ENCODE peak calls at places on chromosomes 16 and 17, in ten cellular contexts. One of them, this sample, is unnamed.

GRCh38 chr17:76139801-76140660 is 1.0 kb downstream of the FOXJ1 start:
- DNase-seq in spleen: peak
- DNase-seq in sigmoid colon: no peak
- DNase-seq in A549: no peak
- DNase-seq in heart left ventricle: no peak
- DNase-seq in IMR-90: no peak
- DNase-seq in suprapubic skin: no peak
- DNase-seq in transverse colon: peak
- DNase-seq in upper lobe of left lung: peak
- DNase-seq in ovary: no peak
- DNase-seq in this sample: no peak

GRCh38 chr17:54754560-54754959 is 146.1 kb upstream of the TOM1L1 start:
- DNase-seq in spleen: peak
- DNase-seq in sigmoid colon: no peak
- DNase-seq in A549: no peak
- DNase-seq in heart left ventricle: no peak
- DNase-seq in IMR-90: no peak
- DNase-seq in suprapubic skin: no peak
- DNase-seq in transverse colon: no peak
- DNase-seq in upper lobe of left lung: no peak
- DNase-seq in ovary: no peak
- DNase-seq in this sample: no peak

GRCh38 chr16:57889111-57889510 is 81.8 kb downstream of the CNGB1 start:
- DNase-seq in spleen: peak
- DNase-seq in sigmoid colon: no peak
- DNase-seq in A549: no peak
- DNase-seq in heart left ventricle: no peak
- DNase-seq in IMR-90: no peak
- DNase-seq in suprapubic skin: no peak
- DNase-seq in transverse colon: no peak
- DNase-seq in upper lobe of left lung: no peak
- DNase-seq in ovary: no peak
- DNase-seq in this sample: no peak

GRCh38 chr17:47720754-47721533 is 12.1 kb upstream of the TBX21 start:
- DNase-seq in spleen: peak
- DNase-seq in sigmoid colon: no peak
- DNase-seq in A549: no peak
- DNase-seq in heart left ventricle: no peak
- DNase-seq in IMR-90: no peak
- DNase-seq in suprapubic skin: no peak
- DNase-seq in transverse colon: peak
- DNase-seq in upper lobe of left lung: no peak
- DNase-seq in ovary: no peak
- DNase-seq in this sample: no peak

GRCh38 chr16:69313469-69313868 is 2.3 kb downstream of the VPS4A start:
- DNase-seq in spleen: no peak
- DNase-seq in sigmoid colon: no peak
- DNase-seq in A549: no peak
- DNase-seq in heart left ventricle: no peak
- DNase-seq in IMR-90: no peak
- DNase-seq in suprapubic skin: no peak
- DNase-seq in transverse colon: no peak
- DNase-seq in upper lobe of left lung: no peak
- DNase-seq in ovary: no peak
- DNase-seq in this sample: no peak

GRCh38 chr16:83915081-83915480 is 16.2 kb downstream of the MLYCD start:
- DNase-seq in spleen: no peak
- DNase-seq in sigmoid colon: no peak
- DNase-seq in A549: no peak
- DNase-seq in heart left ventricle: no peak
- DNase-seq in IMR-90: no peak
- DNase-seq in suprapubic skin: no peak
- DNase-seq in transverse colon: no peak
- DNase-seq in upper lobe of left lung: no peak
- DNase-seq in ovary: no peak
- DNase-seq in this sample: no peak

GRCh38 chr17:36941265-36942021 is 4.2 kb downstream of the LHX1 start:
- DNase-seq in spleen: no peak
- DNase-seq in sigmoid colon: no peak
- DNase-seq in A549: no peak
- DNase-seq in heart left ventricle: no peak
- DNase-seq in IMR-90: no peak
- DNase-seq in suprapubic skin: no peak
- DNase-seq in transverse colon: no peak
- DNase-seq in upper lobe of left lung: no peak
- DNase-seq in ovary: no peak
- DNase-seq in this sample: no peak

GRCh38 chr16:4057439-4057877 is 58.8 kb downstream of the ADCY9 start:
- DNase-seq in spleen: no peak
- DNase-seq in sigmoid colon: peak
- DNase-seq in A549: no peak
- DNase-seq in heart left ventricle: no peak
- DNase-seq in IMR-90: no peak
- DNase-seq in suprapubic skin: no peak
- DNase-seq in transverse colon: no peak
- DNase-seq in upper lobe of left lung: no peak
- DNase-seq in ovary: no peak
- DNase-seq in this sample: no peak

GRCh38 chr16:64363039-64363438 is 758.8 kb downstream of the CDH11 start:
- DNase-seq in spleen: no peak
- DNase-seq in sigmoid colon: no peak
- DNase-seq in A549: no peak
- DNase-seq in heart left ventricle: no peak
- DNase-seq in IMR-90: peak
- DNase-seq in suprapubic skin: no peak
- DNase-seq in transverse colon: no peak
- DNase-seq in upper lobe of left lung: no peak
- DNase-seq in ovary: no peak
- DNase-seq in this sample: no peak

GRCh38 chr17:50556803-50557202 is 3.7 kb upstream of the CACNA1G start:
- DNase-seq in spleen: no peak
- DNase-seq in sigmoid colon: no peak
- DNase-seq in A549: no peak
- DNase-seq in heart left ventricle: no peak
- DNase-seq in IMR-90: no peak
- DNase-seq in suprapubic skin: no peak
- DNase-seq in transverse colon: no peak
- DNase-seq in upper lobe of left lung: no peak
- DNase-seq in ovary: no peak
- DNase-seq in this sample: peak

GRCh38 chr17:69047368-69048263 is 13.1 kb downstream of the ABCA9 start:
- DNase-seq in spleen: no peak
- DNase-seq in sigmoid colon: peak
- DNase-seq in A549: no peak
- DNase-seq in heart left ventricle: peak
- DNase-seq in IMR-90: peak
- DNase-seq in suprapubic skin: no peak
- DNase-seq in transverse colon: peak
- DNase-seq in upper lobe of left lung: peak
- DNase-seq in ovary: peak
- DNase-seq in this sample: peak

GRCh38 chr16:19008245-19008644 is 24.5 kb downstream of the TMC7 start:
- DNase-seq in spleen: peak
- DNase-seq in sigmoid colon: no peak
- DNase-seq in A549: no peak
- DNase-seq in heart left ventricle: no peak
- DNase-seq in IMR-90: peak
- DNase-seq in suprapubic skin: no peak
- DNase-seq in transverse colon: no peak
- DNase-seq in upper lobe of left lung: no peak
- DNase-seq in ovary: no peak
- DNase-seq in this sample: no peak

GRCh38 chr17:75151893-75152292 is 2.4 kb downstream of the JPT1 start:
- DNase-seq in spleen: no peak
- DNase-seq in sigmoid colon: no peak
- DNase-seq in A549: no peak
- DNase-seq in heart left ventricle: no peak
- DNase-seq in IMR-90: peak
- DNase-seq in suprapubic skin: no peak
- DNase-seq in transverse colon: no peak
- DNase-seq in upper lobe of left lung: no peak
- DNase-seq in ovary: no peak
- DNase-seq in this sample: no peak

DNA sequence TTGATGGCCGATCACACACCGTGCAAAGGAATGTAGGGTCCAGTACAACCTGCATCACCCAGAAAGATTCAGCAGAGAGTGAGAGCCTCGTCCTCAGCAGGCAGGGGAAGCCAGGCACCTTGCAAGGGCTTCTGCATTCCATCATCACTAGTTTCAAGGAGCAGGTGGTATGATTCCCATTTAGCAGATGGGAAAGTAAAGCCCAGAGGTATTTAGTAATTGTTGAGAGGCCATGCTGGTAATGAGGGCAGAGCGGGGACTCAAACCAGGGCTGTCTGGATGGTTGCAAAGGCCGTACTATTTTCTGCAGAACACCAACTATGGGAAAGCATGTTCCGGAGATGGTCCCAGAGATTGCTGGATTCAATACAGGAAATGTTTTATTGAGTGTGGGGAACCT is 65.8 kb upstream of the MRTFB start:
- DNase-seq in spleen: no peak
- DNase-seq in sigmoid colon: no peak
- DNase-seq in A549: no peak
- DNase-seq in heart left ventricle: no peak
- DNase-seq in IMR-90: no peak
- DNase-seq in suprapubic skin: no peak
- DNase-seq in transverse colon: no peak
- DNase-seq in upper lobe of left lung: no peak
- DNase-seq in ovary: no peak
- DNase-seq in this sample: no peak
- H3K27ac ChIP-seq in spleen: no peak
- H3K27ac ChIP-seq in sigmoid colon: no peak
- H3K27ac ChIP-seq in A549: no peak
- H3K27ac ChIP-seq in heart left ventricle: peak
- H3K27ac ChIP-seq in IMR-90: no peak
- H3K27ac ChIP-seq in suprapubic skin: no peak
- H3K27ac ChIP-seq in transverse colon: no peak
- H3K27ac ChIP-seq in upper lobe of left lung: no peak
- H3K27ac ChIP-seq in ovary: no peak
- H3K27ac ChIP-seq in this sample: no peak

DNA sequence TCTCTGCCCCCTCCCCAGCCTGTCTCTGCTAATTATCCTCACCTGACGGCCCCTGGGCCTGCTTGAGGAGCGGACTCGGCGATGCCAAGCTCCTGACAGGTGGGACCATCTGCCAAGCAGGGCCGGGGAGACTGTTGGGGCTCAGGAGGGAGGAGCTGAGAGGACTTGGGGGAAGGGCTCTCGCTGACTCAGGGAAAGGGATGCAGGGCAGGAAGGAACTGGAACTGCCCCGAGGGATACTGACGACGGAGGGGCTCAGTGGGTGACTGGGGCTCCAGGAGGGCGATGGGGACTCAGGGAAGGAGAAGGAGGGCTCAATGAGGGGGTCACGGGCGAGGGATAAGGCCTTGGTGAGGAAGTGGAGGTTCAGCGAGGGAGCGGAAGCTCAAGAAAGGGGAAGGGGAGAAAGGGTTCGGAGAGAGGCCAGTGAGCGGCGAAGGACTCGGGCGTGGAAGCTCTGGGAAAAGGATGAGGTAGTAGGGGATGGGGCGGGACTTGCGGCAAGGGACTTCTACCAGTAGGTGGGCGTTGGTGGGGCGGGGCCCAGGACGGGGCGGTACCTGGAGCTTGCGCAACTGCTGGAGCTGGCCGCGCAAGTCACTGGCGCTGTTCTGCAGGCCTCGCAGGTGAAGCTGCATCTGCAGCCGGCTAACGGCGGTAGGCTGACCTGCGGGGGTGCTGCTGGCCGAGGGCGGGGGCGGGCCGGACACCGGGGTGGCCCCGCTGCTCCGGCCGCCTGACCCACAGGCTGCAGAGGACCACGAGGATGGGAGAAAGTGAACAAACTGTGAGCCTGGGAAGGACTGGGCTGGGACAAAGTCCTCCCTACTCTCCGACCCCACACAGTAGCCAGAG is 46.5 kb downstream of the SRCIN1 start:
- DNase-seq in spleen: peak
- DNase-seq in sigmoid colon: peak
- DNase-seq in A549: peak
- DNase-seq in heart left ventricle: peak
- DNase-seq in IMR-90: peak
- DNase-seq in suprapubic skin: peak
- DNase-seq in transverse colon: peak
- DNase-seq in upper lobe of left lung: peak
- DNase-seq in ovary: peak
- DNase-seq in this sample: peak
- TF ChIP-seq POLR2A in spleen: no peak
- TF ChIP-seq POLR2A in sigmoid colon: no peak
- TF ChIP-seq POLR2A in A549: peak
- TF ChIP-seq POLR2A in heart left ventricle: no peak
- TF ChIP-seq POLR2A in IMR-90: no peak
- TF ChIP-seq POLR2A in suprapubic skin: no peak
- TF ChIP-seq POLR2A in transverse colon: no peak
- TF ChIP-seq POLR2A in upper lobe of left lung: peak
- TF ChIP-seq POLR2A in ovary: peak
- TF ChIP-seq POLR2A in this sample: no peak

DNA sequence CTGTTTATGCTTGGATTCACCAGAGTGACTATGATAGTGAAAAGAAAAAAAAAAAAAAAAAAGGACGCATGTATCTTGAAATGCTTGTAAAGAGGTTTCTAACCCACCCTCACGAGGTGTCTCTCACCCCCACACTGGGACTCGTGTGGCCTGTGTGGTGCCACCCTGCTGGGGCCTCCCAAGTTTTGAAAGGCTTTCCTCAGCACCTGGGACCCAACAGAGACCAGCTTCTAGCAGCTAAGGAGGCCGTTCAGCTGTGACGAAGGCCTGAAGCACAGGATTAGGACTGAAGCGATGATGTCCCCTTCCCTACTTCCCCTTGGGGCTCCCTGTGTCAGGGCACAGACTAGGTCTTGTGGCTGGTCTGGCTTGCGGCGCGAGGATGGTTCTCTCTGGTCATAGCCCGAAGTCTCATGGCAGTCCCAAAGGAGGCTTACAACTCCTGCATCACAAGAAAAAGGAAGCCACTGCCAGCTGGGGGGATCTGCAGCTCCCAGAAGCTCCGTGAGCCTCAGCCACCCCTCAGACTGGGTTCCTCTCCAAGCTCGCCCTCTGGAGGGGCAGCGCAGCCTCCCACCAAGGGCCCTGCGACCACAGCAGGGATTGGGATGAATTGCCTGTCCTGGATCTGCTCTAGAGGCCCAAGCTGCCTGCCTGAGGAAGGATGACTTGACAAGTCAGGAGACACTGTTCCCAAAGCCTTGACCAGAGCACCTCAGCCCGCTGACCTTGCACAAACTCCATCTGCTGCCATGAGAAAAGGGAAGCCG is 27.2 kb downstream of the STH start:
- DNase-seq in spleen: peak
- DNase-seq in sigmoid colon: no peak
- DNase-seq in A549: no peak
- DNase-seq in heart left ventricle: peak
- DNase-seq in IMR-90: no peak
- DNase-seq in suprapubic skin: no peak
- DNase-seq in transverse colon: peak
- DNase-seq in upper lobe of left lung: peak
- DNase-seq in ovary: no peak
- DNase-seq in this sample: no peak
- H3K27ac ChIP-seq in spleen: peak
- H3K27ac ChIP-seq in sigmoid colon: no peak
- H3K27ac ChIP-seq in A549: no peak
- H3K27ac ChIP-seq in heart left ventricle: peak
- H3K27ac ChIP-seq in IMR-90: no peak
- H3K27ac ChIP-seq in suprapubic skin: peak
- H3K27ac ChIP-seq in transverse colon: no peak
- H3K27ac ChIP-seq in upper lobe of left lung: peak
- H3K27ac ChIP-seq in ovary: no peak
- H3K27ac ChIP-seq in this sample: no peak

GRCh38 chr17:78709119-78709681 is 72.9 kb downstream of the CYTH1 start:
- DNase-seq in spleen: no peak
- DNase-seq in sigmoid colon: no peak
- DNase-seq in A549: no peak
- DNase-seq in heart left ventricle: no peak
- DNase-seq in IMR-90: no peak
- DNase-seq in suprapubic skin: no peak
- DNase-seq in transverse colon: no peak
- DNase-seq in upper lobe of left lung: peak
- DNase-seq in ovary: no peak
- DNase-seq in this sample: peak
- TF ChIP-seq POLR2A in spleen: no peak
- TF ChIP-seq POLR2A in sigmoid colon: no peak
- TF ChIP-seq POLR2A in A549: no peak
- TF ChIP-seq POLR2A in heart left ventricle: no peak
- TF ChIP-seq POLR2A in IMR-90: no peak
- TF ChIP-seq POLR2A in suprapubic skin: no peak
- TF ChIP-seq POLR2A in transverse colon: no peak
- TF ChIP-seq POLR2A in upper lobe of left lung: no peak
- TF ChIP-seq POLR2A in ovary: no peak
- TF ChIP-seq POLR2A in this sample: no peak